ENCODE peak calls at places on chromosomes 3 and 15, in six cellular contexts. One of them, this sample, is unnamed.

GRCh38 chr15:78100886-78101285 is 8.5 kb downstream of the SH2D7 start:
- DNase-seq in spleen: peak; percentile 62
- DNase-seq in choroid plexus epithelial cell: no peak
- DNase-seq in A549: no peak
- DNase-seq in Peyer's patch: no peak
- DNase-seq in fibroblast of pulmonary artery: no peak
- DNase-seq in this sample: no peak

GRCh38 chr3:79161941-79162340 is 605.9 kb downstream of the ROBO1 start:
- DNase-seq in spleen: no peak
- DNase-seq in choroid plexus epithelial cell: no peak
- DNase-seq in A549: no peak
- DNase-seq in Peyer's patch: no peak
- DNase-seq in fibroblast of pulmonary artery: peak; percentile 55
- DNase-seq in this sample: no peak

GRCh38 chr15:62559049-62559733 is 394.1 kb upstream of the C2CD4B start:
- DNase-seq in spleen: no peak
- DNase-seq in choroid plexus epithelial cell: peak; percentile 36
- DNase-seq in A549: no peak
- DNase-seq in Peyer's patch: no peak
- DNase-seq in fibroblast of pulmonary artery: peak; percentile 66
- DNase-seq in this sample: no peak

GRCh38 chr15:99134317-99134821 is 29.5 kb downstream of the SYNM start:
- DNase-seq in spleen: no peak
- DNase-seq in choroid plexus epithelial cell: no peak
- DNase-seq in A549: no peak
- DNase-seq in Peyer's patch: no peak
- DNase-seq in fibroblast of pulmonary artery: no peak
- DNase-seq in this sample: no peak

GRCh38 chr3:131620977-131621376 is 118.2 kb upstream of the MRPL3 start:
- DNase-seq in spleen: no peak
- DNase-seq in choroid plexus epithelial cell: no peak
- DNase-seq in A549: no peak
- DNase-seq in Peyer's patch: no peak
- DNase-seq in fibroblast of pulmonary artery: no peak
- DNase-seq in this sample: no peak

GRCh38 chr3:43246956-43247355 is 39.4 kb upstream of the SNRK start:
- DNase-seq in spleen: no peak
- DNase-seq in choroid plexus epithelial cell: no peak
- DNase-seq in A549: no peak
- DNase-seq in Peyer's patch: peak; percentile 22
- DNase-seq in fibroblast of pulmonary artery: peak; percentile 83
- DNase-seq in this sample: no peak

GRCh38 chr3:187131981-187132380 is 7.3 kb downstream of the RPL39L start:
- DNase-seq in spleen: no peak
- DNase-seq in choroid plexus epithelial cell: no peak
- DNase-seq in A549: no peak
- DNase-seq in Peyer's patch: no peak
- DNase-seq in fibroblast of pulmonary artery: no peak
- DNase-seq in this sample: no peak

GRCh38 chr3:50267280-50267913 is 1.6 kb upstream of the SEMA3B start:
- DNase-seq in spleen: no peak
- DNase-seq in choroid plexus epithelial cell: peak; percentile 46
- DNase-seq in A549: no peak
- DNase-seq in Peyer's patch: no peak
- DNase-seq in fibroblast of pulmonary artery: peak; percentile 26
- DNase-seq in this sample: no peak

GRCh38 chr3:169100616-169101015 is 562.9 kb downstream of the MECOM start:
- DNase-seq in spleen: no peak
- DNase-seq in choroid plexus epithelial cell: no peak
- DNase-seq in A549: no peak
- DNase-seq in Peyer's patch: no peak
- DNase-seq in fibroblast of pulmonary artery: no peak
- DNase-seq in this sample: no peak

GRCh38 chr3:123692041-123692440 is 107.2 kb upstream of the HACD2 start:
- DNase-seq in spleen: no peak
- DNase-seq in choroid plexus epithelial cell: no peak
- DNase-seq in A549: no peak
- DNase-seq in Peyer's patch: no peak
- DNase-seq in fibroblast of pulmonary artery: peak; percentile 37
- DNase-seq in this sample: no peak
- H3K4me3 ChIP-seq in spleen: no peak overlapping the region
- H3K4me3 ChIP-seq in choroid plexus epithelial cell: no peak overlapping the region
- H3K4me3 ChIP-seq in A549: no peak overlapping the region
- H3K4me3 ChIP-seq in Peyer's patch: no peak overlapping the region
- H3K4me3 ChIP-seq in fibroblast of pulmonary artery: no peak overlapping the region
- H3K4me3 ChIP-seq in this sample: no peak overlapping the region

GRCh38 chr3:9729419-9729818 is 2.1 kb upstream of the BRPF1 start:
- DNase-seq in spleen: peak; percentile 80
- DNase-seq in choroid plexus epithelial cell: no peak
- DNase-seq in A549: no peak
- DNase-seq in Peyer's patch: no peak
- DNase-seq in fibroblast of pulmonary artery: no peak
- DNase-seq in this sample: no peak

GRCh38 chr3:9725775-9726174 is 5.8 kb upstream of the BRPF1 start:
- DNase-seq in spleen: no peak
- DNase-seq in choroid plexus epithelial cell: no peak
- DNase-seq in A549: no peak
- DNase-seq in Peyer's patch: no peak
- DNase-seq in fibroblast of pulmonary artery: no peak
- DNase-seq in this sample: no peak

GRCh38 chr3:9730747-9731205 is 759 bp upstream of the BRPF1 start:
- DNase-seq in spleen: no peak
- DNase-seq in choroid plexus epithelial cell: no peak
- DNase-seq in A549: no peak
- DNase-seq in Peyer's patch: no peak
- DNase-seq in fibroblast of pulmonary artery: peak; percentile 38
- DNase-seq in this sample: no peak

GRCh38 chr3:9727743-9728142 is 3.8 kb upstream of the BRPF1 start:
- DNase-seq in spleen: no peak
- DNase-seq in choroid plexus epithelial cell: peak; percentile 72
- DNase-seq in A549: no peak
- DNase-seq in Peyer's patch: no peak
- DNase-seq in fibroblast of pulmonary artery: peak; percentile 67
- DNase-seq in this sample: no peak

DNA sequence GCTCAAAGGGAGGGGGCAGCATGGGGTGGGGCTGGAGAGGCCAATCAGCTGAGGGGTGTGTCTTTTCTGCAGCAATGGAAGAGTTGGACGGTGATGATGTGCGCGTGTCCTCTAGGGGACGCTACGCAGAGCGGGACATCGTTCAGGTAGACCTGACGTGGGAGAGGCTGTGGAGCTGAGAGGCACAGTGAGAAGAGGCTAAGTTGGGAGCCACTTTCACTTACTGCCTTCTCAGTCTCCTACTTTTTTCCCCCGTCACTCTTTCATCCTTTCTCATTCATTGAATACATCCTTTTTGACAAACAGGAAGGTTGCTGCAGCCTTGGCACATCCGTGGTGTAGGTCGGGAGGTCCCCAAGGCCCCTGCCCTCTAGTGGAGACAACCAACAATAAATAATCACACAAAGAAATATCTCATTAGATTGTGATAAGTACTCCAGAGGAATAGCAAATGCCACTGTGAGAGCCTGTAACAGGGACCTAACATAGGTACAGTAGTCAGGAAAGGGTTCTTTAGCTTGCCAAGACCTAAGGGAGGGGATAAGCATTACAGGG is 4.4 kb upstream of the BRPF1 start:
- DNase-seq in spleen: no peak
- DNase-seq in choroid plexus epithelial cell: no peak
- DNase-seq in A549: peak; percentile 75
- DNase-seq in Peyer's patch: peak; percentile 48
- DNase-seq in fibroblast of pulmonary artery: no peak
- DNase-seq in this sample: no peak
- TF ChIP-seq CTCF in spleen: peak; percentile 57
- TF ChIP-seq CTCF in choroid plexus epithelial cell: peak; percentile 40
- TF ChIP-seq CTCF in A549: peak; percentile 59
- TF ChIP-seq CTCF in Peyer's patch: peak; percentile 33
- TF ChIP-seq CTCF in fibroblast of pulmonary artery: peak; percentile 15
- TF ChIP-seq CTCF in this sample: peak; percentile 8

GRCh38 chr3:189099505-189100290 is 72.1 kb upstream of the TPRG1 start:
- DNase-seq in spleen: no peak
- DNase-seq in choroid plexus epithelial cell: no peak
- DNase-seq in A549: no peak
- DNase-seq in Peyer's patch: no peak
- DNase-seq in fibroblast of pulmonary artery: no peak
- DNase-seq in this sample: no peak

GRCh38 chr3:189101594-189101993 is 70.2 kb upstream of the TPRG1 start:
- DNase-seq in spleen: no peak
- DNase-seq in choroid plexus epithelial cell: no peak
- DNase-seq in A549: no peak
- DNase-seq in Peyer's patch: no peak
- DNase-seq in fibroblast of pulmonary artery: no peak
- DNase-seq in this sample: no peak

GRCh38 chr3:189099031-189099471 is 72.7 kb upstream of the TPRG1 start:
- DNase-seq in spleen: peak; percentile 64
- DNase-seq in choroid plexus epithelial cell: no peak
- DNase-seq in A549: no peak
- DNase-seq in Peyer's patch: no peak
- DNase-seq in fibroblast of pulmonary artery: no peak
- DNase-seq in this sample: no peak

GRCh38 chr3:189100866-189101265 is 70.9 kb upstream of the TPRG1 start:
- DNase-seq in spleen: no peak
- DNase-seq in choroid plexus epithelial cell: no peak
- DNase-seq in A549: no peak
- DNase-seq in Peyer's patch: no peak
- DNase-seq in fibroblast of pulmonary artery: no peak
- DNase-seq in this sample: no peak

GRCh38 chr3:189103208-189103607 is 68.6 kb upstream of the TPRG1 start:
- DNase-seq in spleen: no peak
- DNase-seq in choroid plexus epithelial cell: no peak
- DNase-seq in A549: no peak
- DNase-seq in Peyer's patch: no peak
- DNase-seq in fibroblast of pulmonary artery: no peak
- DNase-seq in this sample: no peak
- H3K4me3 ChIP-seq in spleen: no peak overlapping the region
- H3K4me3 ChIP-seq in choroid plexus epithelial cell: no peak overlapping the region
- H3K4me3 ChIP-seq in A549: no peak overlapping the region
- H3K4me3 ChIP-seq in Peyer's patch: no peak overlapping the region
- H3K4me3 ChIP-seq in fibroblast of pulmonary artery: no peak overlapping the region
- H3K4me3 ChIP-seq in this sample: no peak overlapping the region

DNA sequence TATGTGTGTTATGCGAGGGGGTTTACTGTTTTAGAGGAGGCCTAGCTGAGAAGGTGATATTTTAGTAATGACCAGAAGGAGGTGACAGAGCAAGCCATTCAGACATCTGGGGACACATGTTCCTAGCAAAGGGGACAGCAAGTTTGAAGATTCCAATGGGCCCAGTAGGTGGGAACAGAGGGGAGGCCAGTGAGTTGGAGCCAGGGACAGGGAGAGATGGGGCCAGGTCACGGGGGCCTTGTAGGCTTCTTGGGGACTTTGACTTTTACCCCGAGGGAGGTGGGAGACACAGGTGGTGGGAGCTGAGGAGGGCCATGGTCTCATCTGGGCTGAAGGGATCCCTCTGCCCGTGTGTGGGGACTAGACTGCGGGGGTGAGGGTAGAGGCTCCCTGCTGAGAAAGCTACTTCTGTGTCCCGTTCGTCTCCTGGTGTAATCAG is 72.5 kb downstream of the MGLL start:
- DNase-seq in spleen: peak; percentile 47
- DNase-seq in choroid plexus epithelial cell: no peak
- DNase-seq in A549: no peak
- DNase-seq in Peyer's patch: no peak
- DNase-seq in fibroblast of pulmonary artery: no peak
- DNase-seq in this sample: no peak
- TF ChIP-seq CTCF in spleen: no peak
- TF ChIP-seq CTCF in choroid plexus epithelial cell: no peak
- TF ChIP-seq CTCF in A549: peak; percentile 15
- TF ChIP-seq CTCF in Peyer's patch: no peak
- TF ChIP-seq CTCF in fibroblast of pulmonary artery: no peak
- TF ChIP-seq CTCF in this sample: no peak

DNA sequence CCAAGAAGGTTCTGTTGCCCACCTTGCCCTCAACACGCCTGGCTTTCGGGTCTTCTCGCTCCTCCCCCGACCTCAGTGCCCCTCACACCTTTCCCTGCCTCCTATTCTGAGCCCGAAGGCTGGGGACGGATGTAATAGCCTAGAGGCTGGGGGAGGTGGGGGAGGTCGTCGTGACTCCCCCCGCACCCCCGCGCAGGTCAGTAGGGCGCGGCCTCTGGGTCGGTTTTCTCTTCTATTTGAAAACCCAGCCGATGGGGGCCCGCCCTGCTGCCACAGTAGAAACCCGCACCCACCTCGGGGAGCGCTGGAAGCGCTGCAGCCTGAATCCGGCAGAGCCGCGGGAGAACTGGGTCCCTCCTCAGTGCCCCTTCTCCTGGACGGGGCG is 1.0 kb upstream of the RBPMS2 start:
- DNase-seq in spleen: no peak
- DNase-seq in choroid plexus epithelial cell: no peak
- DNase-seq in A549: no peak
- DNase-seq in Peyer's patch: no peak
- DNase-seq in fibroblast of pulmonary artery: no peak
- DNase-seq in this sample: no peak
- H3K4me3 ChIP-seq in spleen: peak overlapping the region; percentile 64
- H3K4me3 ChIP-seq in choroid plexus epithelial cell: no peak overlapping the region
- H3K4me3 ChIP-seq in A549: peak overlapping the region; percentile 71
- H3K4me3 ChIP-seq in Peyer's patch: peak overlapping the region; percentile 75
- H3K4me3 ChIP-seq in fibroblast of pulmonary artery: peak overlapping the region; percentile 47
- H3K4me3 ChIP-seq in this sample: peak overlapping the region; percentile 50

This sample was measured in astrocyte of the cerebellum.